ENCODE peak calls at places on chromosome 3, in four cellular contexts. K is GM12878, T is K562, H is HepG2. Q is an unnamed sample.

GRCh38 chr3:23084367-23084766 is 118.8 kb upstream of the UBE2E2 start:
- DNase-seq in K (no peak), T (no peak), H (no peak), Q (no peak)

GRCh38 chr3:156811092-156811862 is 14.9 kb upstream of the LEKR1 start:
- DNase-seq in K (no peak), T (no peak), H (no peak), Q (no peak)

GRCh38 chr3:157129782-157130137 is 30.2 kb downstream of the CCNL1 start:
- DNase-seq in K (no peak), T (no peak), H (no peak), Q (no peak)

GRCh38 chr3:70832035-70832795 is 519.8 kb upstream of the MDFIC2 start:
- DNase-seq in K (no peak), T (no peak), H (no peak), Q (no peak)

GRCh38 chr3:19467761-19468160 is 319.5 kb downstream of the KCNH8 start:
- DNase-seq in K (no peak), T (no peak), H (no peak), Q (no peak)

GRCh38 chr3:182739619-182740018 is 53.7 kb upstream of the ATP11B start:
- DNase-seq in K (no peak), T (no peak), H (no peak), Q (no peak)

GRCh38 chr3:174035317-174035886 is 637.9 kb downstream of the NLGN1 start:
- DNase-seq in K (no peak), T (no peak), H (no peak), Q (no peak)

GRCh38 chr3:87260270-87260669 is 16.1 kb downstream of the POU1F1 start:
- DNase-seq in K (no peak), T (peak; percentile 12), H (peak; percentile 39), Q (peak; percentile 15)

GRCh38 chr3:31456373-31456772 is 76.4 kb upstream of the STT3B start:
- DNase-seq in K (no peak), T (no peak), H (no peak), Q (no peak)

GRCh38 chr3:65992106-65992505 is 46.6 kb downstream of the MAGI1 start:
- DNase-seq in K (no peak), T (no peak), H (no peak), Q (no peak)

GRCh38 chr3:100525753-100526612 is 33.6 kb downstream of the TMEM45A start:
- DNase-seq in K (no peak), T (no peak), H (no peak), Q (peak; percentile 60)

GRCh38 chr3:157438371-157438735 is 1.7 kb downstream of the PTX3 start:
- DNase-seq in K (no peak), T (no peak), H (no peak), Q (peak; percentile 58)

GRCh38 chr3:142886938-142887337 is 1.9 kb downstream of the PCOLCE2 start:
- DNase-seq in K (no peak), T (peak; percentile 39), H (no peak), Q (no peak)

GRCh38 chr3:192494176-192494575 is 233.2 kb downstream of the FGF12 start:
- DNase-seq in K (no peak), T (no peak), H (no peak), Q (no peak)

GRCh38 chr3:55718074-55718473 is 231.0 kb upstream of the WNT5A start:
- DNase-seq in K (no peak), T (no peak), H (no peak), Q (peak; percentile 15)

GRCh38 chr3:132787616-132788015 is 65.4 kb upstream of the NPHP3 start:
- DNase-seq in K (no peak), T (no peak), H (no peak), Q (no peak)

GRCh38 chr3:179652467-179653105 is at the start of gene USP13:
- DNase-seq in K (no peak), T (peak; percentile 64), H (peak; percentile 51), Q (peak; percentile 95)

GRCh38 chr3:195511136-195511535 is 32.0 kb downstream of the PPP1R2 start:
- DNase-seq in K (no peak), T (no peak), H (no peak), Q (no peak)

GRCh38 chr3:128922804-128923459 is 43.5 kb downstream of the ACAD9 start:
- DNase-seq in K (no peak), T (no peak), H (no peak), Q (no peak)

GRCh38 chr3:185825639-185826481 is 1.0 kb upstream of the IGF2BP2 start:
- DNase-seq in K (no peak), T (no peak), H (no peak), Q (peak; percentile 65)
- TF ChIP-seq TAF1 in K (no peak), T (no peak), H (peak; percentile 20), Q (no peak)

DNA sequence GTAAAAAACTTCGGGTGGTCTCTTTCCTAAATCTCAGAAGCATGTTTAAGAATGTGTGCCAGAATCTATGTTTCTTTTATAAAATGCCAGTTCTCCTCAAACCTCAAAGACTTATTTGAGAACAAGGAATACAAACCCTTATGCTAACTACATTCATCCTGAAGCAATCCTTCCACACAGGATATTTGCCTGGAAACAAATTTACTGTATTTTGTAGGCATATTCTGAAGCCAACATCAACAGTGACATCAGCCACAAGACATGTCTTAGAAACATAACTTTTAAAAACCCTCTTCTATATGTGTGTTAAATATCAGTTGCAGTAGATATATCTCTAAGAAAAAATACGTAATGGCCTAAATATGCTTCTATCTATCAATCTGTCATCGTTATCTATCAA is 1077.0 kb downstream of the ROBO1 start:
- DNase-seq in K (no peak), T (no peak), H (no peak), Q (no peak)
- TF ChIP-seq FOXM1 in K (no peak), T (no peak), H (no peak), Q (no peak)

GRCh38 chr3:12986031-12986430 is 87.2 kb downstream of the IQSEC1 start:
- DNase-seq in K (no peak), T (no peak), H (no peak), Q (no peak)

GRCh38 chr3:12982619-12983101 is 90.6 kb downstream of the IQSEC1 start:
- DNase-seq in K (no peak), T (no peak), H (no peak), Q (no peak)

GRCh38 chr3:12983326-12983725 is 89.9 kb downstream of the IQSEC1 start:
- DNase-seq in K (no peak), T (no peak), H (no peak), Q (no peak)

GRCh38 chr3:12985148-12985547 is 88.1 kb downstream of the IQSEC1 start:
- DNase-seq in K (no peak), T (peak; percentile 40), H (no peak), Q (no peak)

GRCh38 chr3:12984023-12984823 is 89.0 kb downstream of the IQSEC1 start:
- DNase-seq in K (no peak), T (peak; percentile 83), H (peak; percentile 79), Q (peak; percentile 80)
- TF ChIP-seq TAF1 in K (no peak), T (no peak), H (no peak), Q (no peak)

DNA sequence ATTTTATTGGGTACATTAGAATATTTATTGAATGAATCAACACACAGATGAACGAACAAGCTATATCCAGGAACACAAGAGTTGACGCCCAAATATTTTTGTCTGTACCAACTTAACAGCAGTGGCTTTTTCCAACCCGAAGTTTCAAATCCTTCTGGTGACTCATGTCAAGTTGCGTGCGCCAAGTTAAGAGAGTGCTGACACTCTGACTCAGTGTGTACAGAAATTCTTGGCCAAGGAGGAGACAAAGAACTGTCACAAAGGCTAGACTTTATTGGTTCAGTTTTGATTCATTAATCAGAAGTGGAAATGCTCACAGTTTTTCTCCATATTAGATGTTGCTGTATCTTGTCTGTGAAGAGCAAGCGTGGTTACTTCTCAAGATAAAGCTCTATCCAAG is 59.6 kb upstream of the TSC22D2 start:
- DNase-seq in K (no peak), T (no peak), H (peak; percentile 14), Q (no peak)
- TF ChIP-seq FOXM1 in K (no peak), T (no peak), H (no peak), Q (peak; percentile 57)

GRCh38 chr3:73473578-73474448 is 150.9 kb downstream of the PDZRN3 start:
- DNase-seq in K (no peak), T (no peak), H (no peak), Q (no peak)

GRCh38 chr3:73472429-73472828 is 152.3 kb downstream of the PDZRN3 start:
- DNase-seq in K (no peak), T (no peak), H (no peak), Q (peak; percentile 36)

GRCh38 chr3:73471986-73472385 is 152.8 kb downstream of the PDZRN3 start:
- DNase-seq in K (no peak), T (no peak), H (no peak), Q (peak; percentile 45)

GRCh38 chr3:73475717-73476116 is 149.0 kb downstream of the PDZRN3 start:
- DNase-seq in K (no peak), T (no peak), H (no peak), Q (no peak)

DNA sequence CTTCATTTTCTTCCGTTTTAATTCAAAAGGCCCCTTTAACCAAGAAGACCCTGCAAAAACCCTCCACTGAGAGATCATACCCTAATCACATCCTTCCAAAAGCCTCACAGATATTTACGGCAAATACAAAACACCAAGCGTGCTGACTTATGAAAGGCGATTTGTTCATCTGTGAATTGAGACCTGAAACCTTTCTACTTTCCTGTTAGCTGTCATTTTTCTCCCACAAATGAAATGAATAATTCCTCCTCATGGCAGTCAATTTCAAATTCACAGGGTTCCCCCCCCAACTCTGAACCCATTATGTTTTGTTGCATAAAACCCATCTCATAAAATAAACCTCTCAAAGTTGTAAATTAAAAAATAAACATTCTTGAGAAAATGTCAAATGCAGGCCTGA is 149.6 kb downstream of the PDZRN3 start:
- DNase-seq in K (no peak), T (no peak), H (no peak), Q (no peak)
- TF ChIP-seq TAF1 in K (no peak), T (no peak), H (no peak), Q (no peak)

GRCh38 chr3:38084019-38084968 is 45.3 kb downstream of the DLEC1 start:
- DNase-seq in K (no peak), T (no peak), H (peak; percentile 12), Q (peak; percentile 48)
- TF ChIP-seq FOXM1 in K (no peak), T (no peak), H (no peak), Q (no peak)

GRCh38 chr3:188889070-188889491 is 282.7 kb upstream of the TPRG1 start:
- DNase-seq in K (no peak), T (no peak), H (no peak), Q (no peak)
- TF ChIP-seq TAF1 in K (no peak), T (no peak), H (no peak), Q (no peak)

GRCh38 chr3:139318826-139319225 is 25.0 kb upstream of the MRPS22 start:
- DNase-seq in K (no peak), T (no peak), H (no peak), Q (no peak)

GRCh38 chr3:139319428-139320402 is 24.1 kb upstream of the MRPS22 start:
- DNase-seq in K (no peak), T (peak; percentile 50), H (peak; percentile 23), Q (peak; percentile 51)

GRCh38 chr3:139318431-139318816 is 25.4 kb upstream of the MRPS22 start:
- DNase-seq in K (no peak), T (no peak), H (no peak), Q (peak; percentile 60)

GRCh38 chr3:139322346-139322745 is 21.5 kb upstream of the MRPS22 start:
- DNase-seq in K (no peak), T (no peak), H (no peak), Q (no peak)

GRCh38 chr3:139320551-139321309 is 23.1 kb upstream of the MRPS22 start:
- DNase-seq in K (no peak), T (no peak), H (no peak), Q (no peak)
- TF ChIP-seq FOXM1 in K (no peak), T (no peak), H (no peak), Q (no peak)

Q was measured in SK-N-SH.